ENCODE peak calls at places on chromosomes 13 and 19, in seven cellular contexts. J is activated naive CD4-positive, alpha-beta T cell; C is naive thymus-derived CD4-positive, alpha-beta T cell; V is stromal cell of bone marrow; N is amniotic epithelial cell; I is Caco-2; L is stimulated activated CD8-positive, alpha-beta memory T cell treated with anti-CD3 and anti-CD28 coated beads, Interleukin-7, amount 100 ng/mL, for 1 hour. D is an unnamed sample.

GRCh38 chr19:39518458-39518857 is 3.5 kb downstream of the SELENOV start:
- DNase-seq in J (no peak), C (no peak), V (no peak), N (no peak), I (no peak), L (no peak), D (no peak)

GRCh38 chr19:5271145-5271544 is 69.5 kb downstream of the PTPRS start:
- DNase-seq in J (no peak), C (no peak), V (no peak), N (peak), I (no peak), L (no peak), D (peak)

GRCh38 chr13:97109256-97109655 is 112.9 kb upstream of the MBNL2 start:
- DNase-seq in J (no peak), C (no peak), V (no peak), N (peak), I (no peak), L (no peak), D (no peak)

GRCh38 chr19:40467007-40467565 is 285 bp downstream of the SPTBN4 start:
- DNase-seq in J (no peak), C (no peak), V (no peak), N (no peak), I (no peak), L (no peak), D (no peak)

GRCh38 chr19:49761625-49762311 is 1.3 kb downstream of the TSKS start:
- DNase-seq in J (no peak), C (no peak), V (no peak), N (peak), I (no peak), L (no peak), D (no peak)

GRCh38 chr19:1062387-1063029 is 4.5 kb upstream of the ARHGAP45 start:
- DNase-seq in J (no peak), C (no peak), V (no peak), N (no peak), I (no peak), L (no peak), D (no peak)

GRCh38 chr13:111621164-111621563 is 300.7 kb downstream of the TEX29 start:
- DNase-seq in J (no peak), C (no peak), V (no peak), N (no peak), I (no peak), L (no peak), D (no peak)

GRCh38 chr13:65959305-65959704 is 1270.8 kb downstream of the PCDH9 start:
- DNase-seq in J (no peak), C (no peak), V (no peak), N (no peak), I (no peak), L (no peak), D (no peak)

GRCh38 chr19:2478756-2479555 is 3.0 kb downstream of the GADD45B start:
- DNase-seq in J (peak), C (peak), V (no peak), N (peak), I (no peak), L (peak), D (peak)

GRCh38 chr19:15779756-15780476 is 7.5 kb upstream of the OR10H5 start:
- DNase-seq in J (no peak), C (no peak), V (peak), N (no peak), I (no peak), L (no peak), D (peak)

GRCh38 chr13:33193428-33193974 is 92.1 kb downstream of the STARD13 start:
- DNase-seq in J (no peak), C (no peak), V (no peak), N (no peak), I (no peak), L (no peak), D (no peak)

GRCh38 chr13:49530452-49530851 is 34.7 kb downstream of the PHF11 start:
- DNase-seq in J (no peak), C (no peak), V (no peak), N (no peak), I (no peak), L (no peak), D (no peak)

GRCh38 chr13:58721273-58721672 is 1089.7 kb downstream of the PCDH17 start:
- DNase-seq in J (no peak), C (no peak), V (no peak), N (no peak), I (no peak), L (no peak), D (no peak)

GRCh38 chr19:42553292-42554045 is 25.2 kb upstream of the CEACAM1 start:
- DNase-seq in J (no peak), C (no peak), V (peak), N (peak), I (no peak), L (no peak), D (peak)

GRCh38 chr13:26343816-26344215 is 89.9 kb downstream of the CDK8 start:
- DNase-seq in J (no peak), C (no peak), V (no peak), N (peak), I (no peak), L (no peak), D (no peak)

GRCh38 chr13:94667190-94667589 is 45.2 kb downstream of the SOX21 start:
- DNase-seq in J (no peak), C (no peak), V (no peak), N (no peak), I (no peak), L (no peak), D (no peak)

GRCh38 chr13:33150146-33150545 is 133.9 kb downstream of the KL start:
- DNase-seq in J (no peak), C (no peak), V (no peak), N (no peak), I (no peak), L (no peak), D (no peak)

GRCh38 chr13:71949441-71949840 is 82.4 kb upstream of the DACH1 start:
- DNase-seq in J (no peak), C (no peak), V (no peak), N (no peak), I (no peak), L (no peak), D (no peak)

GRCh38 chr19:10464456-10464855 is 38.7 kb downstream of the KEAP1 start:
- DNase-seq in J (no peak), C (no peak), V (no peak), N (no peak), I (no peak), L (no peak), D (no peak)

GRCh38 chr13:43054803-43055802 is 31.7 kb downstream of the DNAJC15 start:
- DNase-seq in J (no peak), C (peak), V (no peak), N (peak), I (peak), L (no peak), D (peak)

GRCh38 chr13:43475135-43475534 is 311.6 kb downstream of the ENOX1 start:
- DNase-seq in J (no peak), C (no peak), V (no peak), N (no peak), I (no peak), L (no peak), D (no peak)

GRCh38 chr19:14073925-14074838 is 1.6 kb downstream of the MISP3 start:
- DNase-seq in J (no peak), C (no peak), V (no peak), N (no peak), I (no peak), L (no peak), D (no peak)

GRCh38 chr13:64640002-64640401 is 2590.1 kb downstream of the PCDH9 start:
- DNase-seq in J (no peak), C (no peak), V (no peak), N (no peak), I (no peak), L (no peak), D (no peak)

GRCh38 chr19:29887498-29887897 is 54.5 kb upstream of the URI1 start:
- DNase-seq in J (no peak), C (no peak), V (no peak), N (no peak), I (no peak), L (no peak), D (peak)

GRCh38 chr19:46841458-46842083 is 9.1 kb downstream of the AP2S1 start:
- DNase-seq in J (no peak), C (no peak), V (no peak), N (peak), I (no peak), L (no peak), D (peak)

GRCh38 chr13:43134896-43135295 is 111.5 kb downstream of the DNAJC15 start:
- DNase-seq in J (no peak), C (no peak), V (no peak), N (no peak), I (no peak), L (no peak), D (no peak)

GRCh38 chr19:5321851-5322681 is 18.5 kb downstream of the PTPRS start:
- DNase-seq in J (no peak), C (peak), V (no peak), N (no peak), I (no peak), L (no peak), D (no peak)

GRCh38 chr13:62357887-62358645 is 942.4 kb upstream of the PCDH20 start:
- DNase-seq in J (no peak), C (no peak), V (peak), N (peak), I (peak), L (no peak), D (peak)

GRCh38 chr19:15173746-15174404 is 26.9 kb downstream of the NOTCH3 start:
- DNase-seq in J (no peak), C (no peak), V (no peak), N (no peak), I (no peak), L (no peak), D (no peak)